ENCODE peak calls at places on chromosomes 1 and 21, in nine cellular contexts. C, U, N, O, T, P, E, S and J are unnamed samples.

GRCh38 chr1:109977225-109977624 is 7.3 kb upstream of the AHCYL1 start:
- DNase-seq in C (no peak), U (no peak), N (no peak), O (peak; percentile 63), T (no peak), P (no peak), E (no peak), S (no peak), J (no peak)

GRCh38 chr1:220776725-220777326 is 9.9 kb upstream of the MTARC1 start:
- DNase-seq in C (peak; percentile 45), U (peak; percentile 90), N (peak; percentile 50), O (peak; percentile 84), T (peak; percentile 35), P (peak; percentile 21), E (peak; percentile 56), S (peak; percentile 97), J (peak; percentile 91)

GRCh38 chr1:28248273-28249012 is 10.9 kb upstream of the SESN2 start:
- DNase-seq in C (peak; percentile 68), U (peak; percentile 76), N (peak; percentile 81), O (peak; percentile 85), T (peak; percentile 64), P (peak; percentile 88), E (peak; percentile 15), S (peak; percentile 63), J (peak; percentile 94)

GRCh38 chr1:68232354-68233148 is at the start of gene WLS:
- DNase-seq in C (peak; percentile 83), U (peak; percentile 86), N (no peak), O (peak; percentile 89), T (peak; percentile 38), P (no peak), E (peak; percentile 47), S (peak; percentile 67), J (no peak)

GRCh38 chr1:89643577-89643976 is 10.7 kb downstream of the LRRC8C start:
- DNase-seq in C (no peak), U (no peak), N (no peak), O (no peak), T (no peak), P (no peak), E (no peak), S (no peak), J (no peak)

GRCh38 chr1:175390081-175390481 is 197.5 kb upstream of the KIAA0040 start:
- DNase-seq in C (peak; percentile 14), U (no peak), N (no peak), O (no peak), T (no peak), P (no peak), E (no peak), S (no peak), J (no peak)

GRCh38 chr1:185610954-185611353 is 123.2 kb upstream of the HMCN1 start:
- DNase-seq in C (no peak), U (no peak), N (no peak), O (no peak), T (no peak), P (no peak), E (no peak), S (no peak), J (no peak)

GRCh38 chr1:3928622-3929021 is 28.6 kb upstream of the C1orf174 start:
- DNase-seq in C (no peak), U (no peak), N (no peak), O (no peak), T (no peak), P (peak; percentile 22), E (no peak), S (no peak), J (no peak)

GRCh38 chr21:42242611-42243010 is 23.7 kb downstream of the ABCG1 start:
- DNase-seq in C (no peak), U (no peak), N (no peak), O (peak; percentile 25), T (no peak), P (peak; percentile 80), E (no peak), S (no peak), J (no peak)

GRCh38 chr21:35075546-35075945 is 26.4 kb upstream of the RUNX1 start:
- DNase-seq in C (peak; percentile 85), U (no peak), N (no peak), O (no peak), T (no peak), P (no peak), E (no peak), S (peak; percentile 32), J (no peak)

GRCh38 chr21:45974073-45975016 is 7.2 kb upstream of the COL6A1 start:
- DNase-seq in C (peak; percentile 84), U (peak; percentile 55), N (no peak), O (peak; percentile 83), T (peak; percentile 36), P (no peak), E (no peak), S (no peak), J (no peak)

GRCh38 chr1:167746988-167747655 is 25.3 kb downstream of the MPZL1 start:
- DNase-seq in C (no peak), U (no peak), N (no peak), O (no peak), T (no peak), P (no peak), E (no peak), S (no peak), J (peak; percentile 76)

GRCh38 chr1:32464191-32464715 is 619 bp upstream of the ZBTB8B start:
- DNase-seq in C (peak; percentile 27), U (no peak), N (no peak), O (no peak), T (no peak), P (no peak), E (no peak), S (no peak), J (no peak)

DNA sequence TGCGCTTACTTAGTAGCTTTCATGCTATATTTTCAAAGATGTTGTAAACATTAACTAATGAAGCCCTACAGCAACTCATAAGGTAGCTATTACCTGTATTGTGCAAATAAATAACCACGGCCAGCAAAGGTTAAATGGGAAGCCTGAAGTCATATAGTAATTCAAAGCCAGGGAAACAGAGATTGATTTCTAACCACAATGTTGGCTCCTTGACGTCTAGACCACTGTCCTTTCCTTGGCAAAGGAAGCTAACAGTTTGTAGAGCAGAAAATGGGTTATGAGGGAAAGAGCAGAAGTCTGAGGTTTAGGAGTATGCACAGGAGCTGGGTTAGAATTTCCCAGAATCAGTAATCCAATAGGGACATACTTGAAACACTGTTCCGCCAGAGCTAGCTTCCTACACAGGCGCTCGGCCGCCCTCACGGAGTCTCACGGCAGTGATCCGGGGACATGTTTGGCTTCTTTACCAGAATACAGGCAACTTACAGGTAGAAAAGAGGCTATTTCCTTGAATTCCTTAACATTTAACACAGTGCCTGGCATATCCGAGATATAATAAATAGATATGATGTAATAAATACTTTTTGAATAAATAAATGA is 298.8 kb upstream of the LYPLAL1 start:
- DNase-seq in C (peak; percentile 49), U (no peak), N (no peak), O (no peak), T (no peak), P (no peak), E (no peak), S (no peak), J (no peak)
- H3K27ac ChIP-seq in C (no peak overlapping the region), U (no peak overlapping the region), N (no peak overlapping the region), O (no peak overlapping the region), T (no peak overlapping the region), P (no peak overlapping the region), E (no peak overlapping the region), S (no peak overlapping the region), J (no peak overlapping the region)

GRCh38 chr1:151370211-151370911 is 2.1 kb downstream of the SELENBP1 start:
- DNase-seq in C (no peak), U (no peak), N (no peak), O (no peak), T (no peak), P (no peak), E (no peak), S (no peak), J (no peak)

GRCh38 chr1:151368000-151368744 is 4.3 kb downstream of the SELENBP1 start:
- DNase-seq in C (no peak), U (peak; percentile 66), N (no peak), O (no peak), T (no peak), P (no peak), E (no peak), S (no peak), J (no peak)

GRCh38 chr1:151371340-151371739 is 1.2 kb downstream of the SELENBP1 start:
- DNase-seq in C (peak; percentile 19), U (peak; percentile 46), N (no peak), O (peak; percentile 85), T (no peak), P (no peak), E (no peak), S (no peak), J (no peak)

GRCh38 chr1:151369621-151370048 is 2.9 kb downstream of the SELENBP1 start:
- DNase-seq in C (no peak), U (no peak), N (no peak), O (no peak), T (no peak), P (no peak), E (no peak), S (no peak), J (no peak)

GRCh38 chr1:151368745-151369610 is 3.5 kb downstream of the SELENBP1 start:
- DNase-seq in C (no peak), U (peak; percentile 68), N (no peak), O (no peak), T (no peak), P (no peak), E (no peak), S (no peak), J (no peak)
- H3K27ac ChIP-seq in C (no peak overlapping the region), U (peak overlapping the region; percentile 81), N (no peak overlapping the region), O (no peak overlapping the region), T (no peak overlapping the region), P (no peak overlapping the region), E (no peak overlapping the region), S (no peak overlapping the region), J (no peak overlapping the region)

DNA sequence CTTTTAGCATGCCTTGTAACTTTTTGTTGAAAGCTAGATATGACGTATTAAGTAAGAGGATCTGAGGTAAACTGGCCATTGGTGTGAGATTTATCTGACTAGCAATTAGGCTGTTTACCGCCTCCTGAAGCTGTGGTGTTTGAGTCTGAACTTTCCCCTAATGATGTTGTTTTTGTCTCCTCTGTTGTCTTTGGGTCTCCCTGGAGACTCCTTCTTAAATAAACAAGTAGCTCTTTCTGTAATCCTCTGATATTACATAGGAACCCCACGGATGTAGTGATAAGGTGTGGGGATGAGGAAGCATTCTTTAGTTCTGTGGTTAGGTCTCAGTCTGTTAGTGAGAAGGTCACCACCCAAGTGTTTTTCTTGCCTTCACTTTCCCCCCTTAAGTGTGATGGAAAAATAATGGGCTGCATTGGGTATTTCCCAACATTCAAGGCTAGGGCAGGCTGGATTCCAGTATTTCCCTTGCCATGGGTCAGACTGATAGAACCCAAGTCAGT is 33.0 kb downstream of the PRSS38 start:
- DNase-seq in C (no peak), U (no peak), N (no peak), O (no peak), T (no peak), P (no peak), E (no peak), S (no peak), J (no peak)
- H3K27ac ChIP-seq in C (no peak overlapping the region), U (no peak overlapping the region), N (no peak overlapping the region), O (no peak overlapping the region), T (no peak overlapping the region), P (no peak overlapping the region), E (no peak overlapping the region), S (no peak overlapping the region), J (no peak overlapping the region)

DNA sequence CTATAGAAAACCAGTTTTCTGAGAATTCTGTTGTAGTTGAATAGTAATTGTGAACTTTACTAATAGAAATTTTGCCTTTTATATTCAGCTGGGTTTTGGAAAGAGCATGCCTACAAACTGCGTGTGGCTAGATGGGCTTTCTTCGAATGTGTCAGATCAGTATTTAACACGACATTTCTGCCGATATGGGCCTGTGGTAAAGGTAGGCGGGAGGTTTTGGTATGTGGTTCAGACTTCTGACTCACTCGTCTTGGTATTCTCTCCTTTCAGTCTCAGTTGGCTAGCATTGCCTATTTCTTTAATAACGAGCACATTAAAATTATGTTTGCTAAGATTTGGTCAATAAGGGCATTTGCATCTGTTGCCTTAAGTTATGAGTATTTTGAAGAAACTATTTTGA is 56.6 kb downstream of the ZBTB17 start:
- DNase-seq in C (peak; percentile 95), U (no peak), N (peak; percentile 79), O (no peak), T (no peak), P (no peak), E (no peak), S (peak; percentile 72), J (no peak)
- H3K27ac ChIP-seq in C (no peak overlapping the region), U (no peak overlapping the region), N (no peak overlapping the region), O (no peak overlapping the region), T (no peak overlapping the region), P (no peak overlapping the region), E (no peak overlapping the region), S (no peak overlapping the region), J (no peak overlapping the region)